ENCODE peak calls at places on chromosomes 5 and 9, in ten cellular contexts. L is CD4-positive, alpha-beta memory T cell; A is CD8-positive, alpha-beta T cell; Z is neural progenitor cell; M is astrocyte; W is Peyer's patch; C is SJSA1; S is effector memory CD4-positive, alpha-beta T cell; V is A549; N is cardiac muscle cell. G is an unnamed sample.

GRCh38 chr9:124741681-124742080 is 29.4 kb downstream of the NR6A1 start:
- DNase-seq in L (no peak), A (no peak), Z (no peak), M (no peak), W (no peak), C (no peak), S (no peak), V (no peak), N (no peak), G (no peak)

GRCh38 chr9:22452415-22453010 is 5.9 kb downstream of the DMRTA1 start:
- DNase-seq in L (peak; percentile 29), A (peak; percentile 11), Z (peak; percentile 57), M (no peak), W (peak; percentile 40), C (peak; percentile 14), S (no peak), V (peak; percentile 38), N (peak; percentile 50), G (no peak)

GRCh38 chr9:94864862-94865435 is 138.4 kb downstream of the AOPEP start:
- DNase-seq in L (no peak), A (no peak), Z (no peak), M (no peak), W (no peak), C (no peak), S (no peak), V (no peak), N (no peak), G (no peak)

GRCh38 chr9:82890401-82890800 is 172.5 kb downstream of the RASEF start:
- DNase-seq in L (no peak), A (no peak), Z (no peak), M (no peak), W (no peak), C (no peak), S (no peak), V (no peak), N (no peak), G (no peak)

GRCh38 chr9:8366161-8366926 is 566.8 kb upstream of the DMAC1 start:
- DNase-seq in L (no peak), A (no peak), Z (no peak), M (peak; percentile 82), W (no peak), C (no peak), S (no peak), V (peak; percentile 10), N (peak; percentile 43), G (no peak)

GRCh38 chr5:162939962-162940361 is 497.4 kb upstream of the CCNG1 start:
- DNase-seq in L (no peak), A (no peak), Z (no peak), M (no peak), W (no peak), C (no peak), S (no peak), V (no peak), N (no peak), G (no peak)

GRCh38 chr5:157352756-157353340 is 86.9 kb downstream of the CYFIP2 start:
- DNase-seq in L (no peak), A (no peak), Z (no peak), M (no peak), W (no peak), C (no peak), S (no peak), V (no peak), N (no peak), G (no peak)

GRCh38 chr9:89605181-89606048 is 603 bp downstream of the GADD45G start:
- DNase-seq in L (peak; percentile 48), A (peak; percentile 27), Z (peak; percentile 62), M (peak; percentile 58), W (peak; percentile 52), C (no peak), S (peak; percentile 22), V (peak; percentile 9), N (peak; percentile 50), G (no peak)

GRCh38 chr5:74318985-74319563 is 321.5 kb downstream of the ENC1 start:
- DNase-seq in L (no peak), A (no peak), Z (no peak), M (peak; percentile 63), W (no peak), C (no peak), S (no peak), V (peak; percentile 46), N (no peak), G (no peak)

GRCh38 chr5:111685969-111686368 is 71.0 kb downstream of the NREP start:
- DNase-seq in L (no peak), A (no peak), Z (peak; percentile 23), M (no peak), W (no peak), C (no peak), S (no peak), V (peak; percentile 12), N (no peak), G (no peak)

GRCh38 chr9:134236001-134236421 is 71.6 kb upstream of the RNU6ATAC start:
- DNase-seq in L (no peak), A (no peak), Z (no peak), M (no peak), W (no peak), C (no peak), S (no peak), V (no peak), N (peak; percentile 80), G (no peak)

GRCh38 chr9:91131433-91131839 is 230.3 kb downstream of the AUH start:
- DNase-seq in L (peak; percentile 16), A (no peak), Z (no peak), M (peak; percentile 98), W (no peak), C (peak; percentile 87), S (no peak), V (peak; percentile 69), N (peak; percentile 90), G (peak; percentile 37)

GRCh38 chr9:121706149-121706548 is 54.7 kb downstream of the DAB2IP start:
- DNase-seq in L (no peak), A (no peak), Z (no peak), M (no peak), W (no peak), C (no peak), S (no peak), V (no peak), N (no peak), G (no peak)

GRCh38 chr5:112649882-112650281 is 87.8 kb upstream of the APC start:
- DNase-seq in L (no peak), A (no peak), Z (no peak), M (no peak), W (no peak), C (no peak), S (no peak), V (peak; percentile 5), N (no peak), G (no peak)

DNA sequence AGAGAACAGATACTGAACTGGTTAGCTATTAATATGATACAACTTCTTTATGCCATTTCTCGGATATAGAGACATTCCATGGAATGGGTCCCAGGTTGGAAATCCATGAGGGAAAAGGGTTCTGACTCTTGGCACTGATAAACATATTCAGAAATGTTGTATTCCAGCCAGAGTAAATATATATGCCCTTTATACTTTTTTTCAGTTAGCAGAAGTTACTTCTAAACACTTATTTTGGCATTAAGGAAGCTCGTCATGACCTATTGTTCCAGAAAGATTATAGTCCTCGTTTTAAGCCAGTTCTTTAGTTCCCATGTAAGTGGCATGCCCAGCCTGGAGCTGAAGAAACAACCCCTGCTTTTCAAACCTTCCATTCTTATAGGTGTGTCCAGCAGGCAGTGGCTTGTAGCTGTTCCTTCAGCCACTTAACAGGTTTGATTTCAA is 181.6 kb downstream of the CD180 start:
- DNase-seq in L (no peak), A (no peak), Z (no peak), M (peak; percentile 52), W (no peak), C (no peak), S (no peak), V (no peak), N (peak; percentile 78), G (no peak)
- H3K4me3 ChIP-seq in L (no peak overlapping the region), A (no peak overlapping the region), Z (no peak overlapping the region), M (peak overlapping the region; percentile 18), W (peak overlapping the region; percentile 4), C (no peak overlapping the region), S (no peak overlapping the region), V (no peak overlapping the region), N (no peak overlapping the region), G (peak overlapping the region; percentile 35)

GRCh38 chr9:132384376-132384775 is 22.3 kb downstream of the TTF1 start:
- DNase-seq in L (no peak), A (no peak), Z (no peak), M (no peak), W (peak; percentile 51), C (no peak), S (no peak), V (no peak), N (no peak), G (no peak)
- H3K27ac ChIP-seq in L (no peak overlapping the region), A (no peak overlapping the region), Z (no peak overlapping the region), M (no peak overlapping the region), W (no peak overlapping the region), C (no peak overlapping the region), S (no peak overlapping the region), V (no peak overlapping the region), N (no peak overlapping the region), G (no peak overlapping the region)

GRCh38 chr5:2992806-2993205 is 241.3 kb upstream of the IRX2 start:
- DNase-seq in L (no peak), A (no peak), Z (no peak), M (no peak), W (no peak), C (no peak), S (no peak), V (no peak), N (no peak), G (no peak)
- H3K9me3 ChIP-seq in L (no peaks in the 10 kb centered on the region), A (no peaks in the 10 kb centered on the region), Z (no peaks in the 10 kb centered on the region), M (peaks cover 2% of the 10 kb centered on the region), W (no peaks in the 10 kb centered on the region), C (peaks cover 23% of the 10 kb centered on the region), S (no peaks in the 10 kb centered on the region), V (no peaks in the 10 kb centered on the region), N (no peaks in the 10 kb centered on the region), G (no peaks in the 10 kb centered on the region)

GRCh38 chr5:61330879-61331406 is 1.1 kb upstream of the ZSWIM6 start:
- DNase-seq in L (peak; percentile 78), A (peak; percentile 56), Z (peak; percentile 73), M (peak; percentile 63), W (peak; percentile 66), C (peak; percentile 80), S (peak; percentile 52), V (peak; percentile 82), N (peak; percentile 84), G (peak; percentile 20)

GRCh38 chr5:61327761-61328753 is 4.0 kb upstream of the ZSWIM6 start:
- DNase-seq in L (no peak), A (no peak), Z (no peak), M (peak; percentile 89), W (no peak), C (peak; percentile 71), S (no peak), V (peak; percentile 73), N (peak; percentile 86), G (no peak)

GRCh38 chr5:61328791-61329617 is 3.1 kb upstream of the ZSWIM6 start:
- DNase-seq in L (no peak), A (no peak), Z (peak; percentile 25), M (no peak), W (no peak), C (no peak), S (no peak), V (no peak), N (no peak), G (no peak)

GRCh38 chr5:61330341-61330878 is 1.6 kb upstream of the ZSWIM6 start:
- DNase-seq in L (no peak), A (no peak), Z (peak; percentile 77), M (peak; percentile 71), W (peak; percentile 31), C (peak; percentile 72), S (no peak), V (peak; percentile 69), N (peak; percentile 58), G (no peak)

DNA sequence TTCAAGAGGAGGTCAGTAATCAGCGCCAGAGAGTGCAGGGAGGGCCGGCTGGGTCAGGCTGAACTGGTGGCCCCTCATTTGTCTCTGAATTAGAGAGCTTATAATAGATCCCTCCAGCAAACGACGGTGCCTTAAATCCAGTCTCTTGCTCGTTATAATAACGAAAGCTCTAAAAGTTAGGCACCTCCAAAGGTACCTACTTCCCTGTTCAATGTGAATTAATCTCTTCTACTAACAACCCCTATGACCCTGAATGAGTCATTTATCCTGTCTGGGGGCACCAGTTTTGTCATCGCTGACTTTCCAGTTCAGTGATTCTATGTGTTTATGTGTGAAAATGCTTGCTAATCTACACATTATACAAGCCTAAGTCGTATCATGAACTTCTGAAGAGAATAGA is 2.3 kb upstream of the ZSWIM6 start:
- DNase-seq in L (no peak), A (no peak), Z (peak; percentile 49), M (no peak), W (no peak), C (peak; percentile 62), S (no peak), V (no peak), N (no peak), G (no peak)
- H3K4me3 ChIP-seq in L (no peak overlapping the region), A (no peak overlapping the region), Z (peak overlapping the region; percentile 90), M (peak overlapping the region; percentile 88), W (no peak overlapping the region), C (peak overlapping the region; percentile 90), S (peak overlapping the region; percentile 90), V (peak overlapping the region; percentile 85), N (peak overlapping the region; percentile 57), G (peak overlapping the region; percentile 81)

G was measured in ascending aorta.